ENCODE peak calls at places on chromosomes 11 and 22, in six cellular contexts. One of them, this sample, is unnamed.

GRCh38 chr11:76606102-76606793 is 64.3 kb downstream of the LRRC32 start:
- DNase-seq in neuronal stem cell: no peak
- DNase-seq in IMR-90: no peak
- DNase-seq in H1: peak; percentile 37
- DNase-seq in mesendoderm: no peak
- DNase-seq in trophoblast cell: peak; percentile 23
- DNase-seq in this sample: no peak

GRCh38 chr11:126084608-126084912 is 21.9 kb upstream of the CDON start:
- DNase-seq in neuronal stem cell: no peak
- DNase-seq in H1: no peak
- DNase-seq in IMR-90: no peak
- DNase-seq in trophoblast cell: no peak
- DNase-seq in mesendoderm: no peak
- DNase-seq in this sample: no peak

GRCh38 chr11:15816270-15816871 is 540.0 kb downstream of the SOX6 start:
- DNase-seq in IMR-90: peak; percentile 92
- DNase-seq in trophoblast cell: peak; percentile 49
- DNase-seq in neuronal stem cell: no peak
- DNase-seq in H1: no peak
- DNase-seq in mesendoderm: peak; percentile 10
- DNase-seq in this sample: peak; percentile 92

GRCh38 chr11:64687204-64687603 is 35.8 kb downstream of the NRXN2 start:
- DNase-seq in IMR-90: no peak
- DNase-seq in mesendoderm: no peak
- DNase-seq in H1: no peak
- DNase-seq in trophoblast cell: no peak
- DNase-seq in neuronal stem cell: no peak
- DNase-seq in this sample: no peak

GRCh38 chr22:48918585-48919186 is 909.0 kb downstream of the BRD1 start:
- DNase-seq in trophoblast cell: no peak
- DNase-seq in neuronal stem cell: no peak
- DNase-seq in mesendoderm: no peak
- DNase-seq in IMR-90: no peak
- DNase-seq in H1: peak; percentile 33
- DNase-seq in this sample: no peak

GRCh38 chr11:70510106-70510505 is 111.8 kb downstream of the CTTN start:
- DNase-seq in mesendoderm: no peak
- DNase-seq in IMR-90: no peak
- DNase-seq in H1: no peak
- DNase-seq in neuronal stem cell: no peak
- DNase-seq in trophoblast cell: no peak
- DNase-seq in this sample: no peak

GRCh38 chr11:18650859-18651557 is 16.9 kb upstream of the SPTY2D1 start:
- DNase-seq in neuronal stem cell: peak; percentile 21
- DNase-seq in mesendoderm: peak; percentile 90
- DNase-seq in IMR-90: peak; percentile 69
- DNase-seq in H1: peak; percentile 66
- DNase-seq in trophoblast cell: peak; percentile 94
- DNase-seq in this sample: peak; percentile 62

GRCh38 chr11:92838655-92839334 is 130.7 kb upstream of the MTNR1B start:
- DNase-seq in mesendoderm: peak; percentile 65
- DNase-seq in neuronal stem cell: peak; percentile 24
- DNase-seq in H1: peak; percentile 49
- DNase-seq in trophoblast cell: no peak
- DNase-seq in IMR-90: peak; percentile 16
- DNase-seq in this sample: no peak

GRCh38 chr22:41713004-41713403 is 13.7 kb downstream of the MEI1 start:
- DNase-seq in IMR-90: no peak
- DNase-seq in neuronal stem cell: no peak
- DNase-seq in trophoblast cell: peak; percentile 81
- DNase-seq in mesendoderm: no peak
- DNase-seq in H1: no peak
- DNase-seq in this sample: no peak

GRCh38 chr22:45217806-45218205 is 22.9 kb downstream of the KIAA0930 start:
- DNase-seq in mesendoderm: no peak
- DNase-seq in IMR-90: no peak
- DNase-seq in trophoblast cell: no peak
- DNase-seq in H1: no peak
- DNase-seq in neuronal stem cell: no peak
- DNase-seq in this sample: no peak

GRCh38 chr11:132045116-132045515 is 674.7 kb downstream of the NTM start:
- DNase-seq in IMR-90: no peak
- DNase-seq in mesendoderm: no peak
- DNase-seq in neuronal stem cell: no peak
- DNase-seq in trophoblast cell: no peak
- DNase-seq in H1: no peak
- DNase-seq in this sample: no peak

GRCh38 chr22:44884968-44885805 is 124.6 kb downstream of the PHF21B start:
- DNase-seq in mesendoderm: peak; percentile 51
- DNase-seq in neuronal stem cell: no peak
- DNase-seq in H1: no peak
- DNase-seq in trophoblast cell: no peak
- DNase-seq in IMR-90: no peak
- DNase-seq in this sample: no peak

GRCh38 chr11:116641561-116642045 is 131.2 kb downstream of the BUD13 start:
- DNase-seq in H1: peak; percentile 92
- DNase-seq in neuronal stem cell: peak; percentile 30
- DNase-seq in IMR-90: no peak
- DNase-seq in trophoblast cell: peak; percentile 59
- DNase-seq in mesendoderm: peak; percentile 60
- DNase-seq in this sample: no peak

GRCh38 chr11:65116370-65117205 is 913 bp downstream of the ZNHIT2 start:
- DNase-seq in neuronal stem cell: no peak
- DNase-seq in trophoblast cell: peak; percentile 85
- DNase-seq in IMR-90: peak; percentile 72
- DNase-seq in H1: peak; percentile 66
- DNase-seq in mesendoderm: peak; percentile 52
- DNase-seq in this sample: peak; percentile 64

GRCh38 chr11:86292912-86293606 is 9.0 kb upstream of the HIKESHI start:
- DNase-seq in mesendoderm: no peak
- DNase-seq in trophoblast cell: no peak
- DNase-seq in IMR-90: no peak
- DNase-seq in neuronal stem cell: no peak
- DNase-seq in H1: no peak
- DNase-seq in this sample: no peak

GRCh38 chr22:26609287-26609686 is 8.5 kb downstream of the CRYBB1 start:
- DNase-seq in IMR-90: no peak
- DNase-seq in mesendoderm: no peak
- DNase-seq in neuronal stem cell: no peak
- DNase-seq in H1: no peak
- DNase-seq in trophoblast cell: no peak
- DNase-seq in this sample: no peak

GRCh38 chr11:60705895-60706294 is 6.5 kb downstream of the MS4A8 start:
- DNase-seq in trophoblast cell: no peak
- DNase-seq in neuronal stem cell: no peak
- DNase-seq in mesendoderm: no peak
- DNase-seq in H1: no peak
- DNase-seq in IMR-90: no peak
- DNase-seq in this sample: no peak

GRCh38 chr11:64568041-64568571 is 22.9 kb upstream of the SLC22A12 start:
- DNase-seq in trophoblast cell: no peak
- DNase-seq in neuronal stem cell: no peak
- DNase-seq in IMR-90: no peak
- DNase-seq in H1: no peak
- DNase-seq in mesendoderm: no peak
- DNase-seq in this sample: no peak

GRCh38 chr11:126511475-126512115 is 156.1 kb downstream of the ST3GAL4 start:
- DNase-seq in trophoblast cell: no peak
- DNase-seq in neuronal stem cell: no peak
- DNase-seq in mesendoderm: no peak
- DNase-seq in H1: no peak
- DNase-seq in IMR-90: no peak
- DNase-seq in this sample: no peak

GRCh38 chr22:45948081-45948648 is 28.8 kb downstream of the WNT7B start:
- DNase-seq in IMR-90: no peak
- DNase-seq in mesendoderm: no peak
- DNase-seq in H1: no peak
- DNase-seq in trophoblast cell: no peak
- DNase-seq in neuronal stem cell: no peak
- DNase-seq in this sample: no peak

DNA sequence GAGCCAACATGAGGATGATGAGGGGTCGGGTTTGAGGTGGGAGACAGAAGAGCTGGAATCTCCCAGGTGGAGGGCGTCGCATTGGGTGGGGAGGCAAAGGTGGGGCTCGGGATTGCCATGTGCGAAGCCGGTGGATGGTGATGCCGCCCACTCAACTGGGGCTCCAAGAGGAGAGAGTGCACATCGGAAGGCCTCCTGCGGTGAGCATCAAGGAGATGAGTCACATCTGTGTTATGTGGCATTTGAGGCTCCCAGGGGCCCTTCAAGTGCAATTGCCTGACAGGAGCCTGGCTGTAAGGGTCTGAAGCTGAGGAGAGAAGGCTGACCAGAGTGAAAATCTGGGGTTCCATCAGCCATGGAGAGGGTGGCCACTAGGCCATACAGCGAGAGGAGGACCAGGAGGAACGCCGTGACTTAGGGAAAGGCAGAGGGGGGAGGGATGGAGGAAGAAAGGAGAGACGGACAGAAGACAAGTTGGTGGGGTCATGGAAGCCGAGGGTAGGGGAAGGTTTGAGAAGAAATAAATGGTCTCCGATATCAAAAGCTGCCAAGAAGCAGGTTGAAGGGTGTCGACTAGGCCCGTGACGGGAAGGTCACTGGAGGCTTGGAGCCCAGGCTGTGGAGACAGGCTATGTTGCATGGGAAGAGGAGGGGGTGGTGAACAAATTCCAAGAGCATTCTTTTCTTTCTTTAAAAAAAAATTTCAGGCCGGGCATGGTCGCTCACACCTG is 21.3 kb downstream of the RASD2 start:
- DNase-seq in IMR-90: peak; percentile 84
- DNase-seq in trophoblast cell: peak; percentile 52
- DNase-seq in mesendoderm: peak; percentile 90
- DNase-seq in H1: no peak
- DNase-seq in neuronal stem cell: no peak
- DNase-seq in this sample: peak; percentile 81
- H3K4me3 ChIP-seq in IMR-90: no peak overlapping the region
- H3K4me3 ChIP-seq in trophoblast cell: no peak overlapping the region
- H3K4me3 ChIP-seq in mesendoderm: no peak overlapping the region
- H3K4me3 ChIP-seq in H1: no peak overlapping the region
- H3K4me3 ChIP-seq in neuronal stem cell: no peak overlapping the region
- H3K4me3 ChIP-seq in this sample: no peak overlapping the region

DNA sequence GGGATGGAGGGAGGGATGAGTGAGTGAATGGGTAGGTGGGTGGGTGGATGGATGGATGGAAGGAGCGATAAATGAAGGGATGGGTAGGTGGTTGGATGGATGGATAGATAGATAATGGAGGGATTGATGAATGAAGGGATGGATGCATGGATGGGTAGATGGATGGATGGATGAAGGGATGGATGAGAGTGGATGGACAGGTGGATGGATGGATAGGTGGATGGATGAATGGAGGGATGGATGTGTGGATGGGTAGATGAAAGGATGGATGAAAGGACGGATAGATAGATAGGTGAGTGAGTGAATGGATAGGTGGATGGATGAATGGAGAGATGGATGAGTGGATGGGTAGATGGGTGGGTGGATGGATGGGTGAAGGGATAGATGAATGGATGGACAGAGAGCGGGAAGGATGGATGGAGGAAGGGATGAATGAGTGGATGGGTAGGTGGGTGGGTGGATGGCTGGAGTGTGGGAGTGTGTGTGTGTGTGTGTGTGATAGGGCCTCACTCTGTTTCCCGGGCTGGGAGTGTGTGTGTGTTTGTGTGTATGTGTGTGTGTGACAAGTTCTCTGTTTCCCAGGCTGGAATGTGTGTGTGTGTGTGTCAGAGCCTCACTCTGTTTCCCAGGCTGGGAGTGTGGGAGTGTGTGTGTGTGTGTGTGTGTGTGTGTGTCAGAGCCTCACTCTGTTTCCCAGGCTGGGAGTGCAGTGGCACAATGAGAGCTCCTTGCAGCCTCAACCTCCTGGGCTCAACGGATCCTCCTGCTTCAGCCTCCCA is 2.1 kb upstream of the PRR33 start:
- DNase-seq in neuronal stem cell: no peak
- DNase-seq in trophoblast cell: no peak
- DNase-seq in IMR-90: peak; percentile 12
- DNase-seq in mesendoderm: no peak
- DNase-seq in H1: no peak
- DNase-seq in this sample: peak; percentile 34
- H3K23ac ChIP-seq in neuronal stem cell: no peak overlapping the region
- H3K23ac ChIP-seq in trophoblast cell: no peak overlapping the region
- H3K23ac ChIP-seq in IMR-90: no peak overlapping the region
- H3K23ac ChIP-seq in mesendoderm: no peak overlapping the region
- H3K23ac ChIP-seq in H1: no peak overlapping the region
- H3K23ac ChIP-seq in this sample: no peak overlapping the region

GRCh38 chr11:1557904-1558831 is 13.9 kb downstream of the DUSP8 start:
- DNase-seq in IMR-90: peak; percentile 84
- DNase-seq in H1: no peak
- DNase-seq in neuronal stem cell: no peak
- DNase-seq in mesendoderm: no peak
- DNase-seq in trophoblast cell: peak; percentile 59
- DNase-seq in this sample: peak; percentile 53
- H3K27me3 ChIP-seq in IMR-90: no peaks in the 10 kb centered on the region
- H3K27me3 ChIP-seq in H1: peaks cover 18% of the 10 kb centered on the region
- H3K27me3 ChIP-seq in neuronal stem cell: peaks cover 41% of the 10 kb centered on the region
- H3K27me3 ChIP-seq in mesendoderm: peaks cover 12% of the 10 kb centered on the region
- H3K27me3 ChIP-seq in trophoblast cell: no peaks in the 10 kb centered on the region
- H3K27me3 ChIP-seq in this sample: peaks cover 23% of the 10 kb centered on the region

GRCh38 chr22:50624347-50625130 is 3.4 kb downstream of the ARSA start:
- DNase-seq in trophoblast cell: no peak
- DNase-seq in neuronal stem cell: no peak
- DNase-seq in H1: peak; percentile 29
- DNase-seq in IMR-90: no peak
- DNase-seq in mesendoderm: no peak
- DNase-seq in this sample: no peak

GRCh38 chr22:50626856-50627451 is 998 bp downstream of the ARSA start:
- DNase-seq in H1: no peak
- DNase-seq in mesendoderm: no peak
- DNase-seq in IMR-90: no peak
- DNase-seq in neuronal stem cell: no peak
- DNase-seq in trophoblast cell: no peak
- DNase-seq in this sample: no peak

GRCh38 chr22:50625568-50626313 is 2.2 kb downstream of the ARSA start:
- DNase-seq in IMR-90: no peak
- DNase-seq in trophoblast cell: no peak
- DNase-seq in H1: peak; percentile 80
- DNase-seq in mesendoderm: no peak
- DNase-seq in neuronal stem cell: no peak
- DNase-seq in this sample: no peak

GRCh38 chr22:50626314-50626855 is 1.6 kb downstream of the ARSA start:
- DNase-seq in H1: no peak
- DNase-seq in IMR-90: no peak
- DNase-seq in mesendoderm: no peak
- DNase-seq in trophoblast cell: no peak
- DNase-seq in neuronal stem cell: no peak
- DNase-seq in this sample: no peak

DNA sequence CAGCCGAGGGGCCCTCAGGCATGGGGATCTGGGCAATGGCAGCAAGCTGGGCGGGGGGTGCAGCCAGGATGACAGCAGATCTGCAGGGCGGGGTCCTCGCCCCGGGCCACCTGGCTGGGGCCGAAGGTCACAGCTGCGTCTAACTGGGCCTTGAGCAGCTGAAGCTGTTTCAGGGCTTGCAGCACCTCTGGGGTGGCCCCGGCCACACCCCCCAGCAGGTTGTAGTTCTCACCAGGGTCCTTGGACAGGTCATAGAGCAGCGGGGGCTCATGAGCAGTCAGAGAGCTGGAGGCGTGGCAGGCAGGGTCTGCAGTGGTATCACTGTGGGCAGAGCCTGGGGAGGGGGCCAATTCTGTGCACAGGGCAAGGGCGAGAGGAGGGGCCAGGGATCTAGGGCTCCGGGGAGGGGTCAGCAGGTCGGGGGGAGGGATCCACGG is 2.8 kb downstream of the ARSA start:
- DNase-seq in H1: no peak
- DNase-seq in neuronal stem cell: no peak
- DNase-seq in trophoblast cell: no peak
- DNase-seq in mesendoderm: no peak
- DNase-seq in IMR-90: no peak
- DNase-seq in this sample: no peak
- H3K4me3 ChIP-seq in H1: no peak overlapping the region
- H3K4me3 ChIP-seq in neuronal stem cell: no peak overlapping the region
- H3K4me3 ChIP-seq in trophoblast cell: no peak overlapping the region
- H3K4me3 ChIP-seq in mesendoderm: no peak overlapping the region
- H3K4me3 ChIP-seq in IMR-90: no peak overlapping the region
- H3K4me3 ChIP-seq in this sample: no peak overlapping the region

This sample was measured in mesenchymal stem cell.